ENCODE peak calls at places on chromosomes 12 and 14, in six cellular contexts. G, Q, E, R, D and U are unnamed samples. For H3K4me1, the result is how much of the 10 kb centered on the place peaks cover.

GRCh38 chr12:15846887-15847286 is 35.3 kb upstream of the STRAP start:
- DNase-seq in E (peak), Q (no peak), G (peak), D (peak), R (no peak), U (no peak)

GRCh38 chr14:36676236-36676635 is 14.6 kb downstream of the PAX9 start:
- DNase-seq in R (peak), D (no peak), G (no peak), E (no peak), Q (peak), U (no peak)

GRCh38 chr12:75444444-75445136 is 36.0 kb upstream of the GLIPR1 start:
- DNase-seq in D (peak), E (peak), Q (no peak), G (no peak), R (no peak), U (no peak)

GRCh38 chr14:102944448-102945330 is 22.2 kb downstream of the AMN start:
- DNase-seq in G (no peak), E (no peak), R (peak), D (no peak), Q (no peak), U (no peak)

GRCh38 chr12:27521066-27521465 is 2.9 kb upstream of the PPFIBP1 start:
- DNase-seq in Q (peak), G (peak), D (peak), R (no peak), E (peak), U (no peak)

GRCh38 chr14:52917732-52918131 is 33.1 kb downstream of the FERMT2 start:
- DNase-seq in D (no peak), E (no peak), G (no peak), R (no peak), Q (no peak), U (no peak)

GRCh38 chr12:118220697-118221096 is 84.8 kb downstream of the PEBP1 start:
- DNase-seq in D (peak), E (peak), R (no peak), Q (no peak), G (no peak), U (no peak)

GRCh38 chr12:132761032-132761910 is at the start of gene ANKLE2:
- DNase-seq in Q (peak), E (peak), G (peak), D (peak), R (peak), U (no peak)

GRCh38 chr12:91777268-91777997 is 368.2 kb downstream of the BTG1 start:
- DNase-seq in D (peak), G (no peak), Q (no peak), R (no peak), E (peak), U (no peak)

GRCh38 chr14:55053018-55053417 is 1.6 kb downstream of the MAPK1IP1L start:
- DNase-seq in R (no peak), G (no peak), E (no peak), Q (no peak), D (no peak), U (no peak)
- H3K4me3 ChIP-seq in R (no peak), G (peak), E (peak), Q (peak), D (peak), U (peak)

DNA sequence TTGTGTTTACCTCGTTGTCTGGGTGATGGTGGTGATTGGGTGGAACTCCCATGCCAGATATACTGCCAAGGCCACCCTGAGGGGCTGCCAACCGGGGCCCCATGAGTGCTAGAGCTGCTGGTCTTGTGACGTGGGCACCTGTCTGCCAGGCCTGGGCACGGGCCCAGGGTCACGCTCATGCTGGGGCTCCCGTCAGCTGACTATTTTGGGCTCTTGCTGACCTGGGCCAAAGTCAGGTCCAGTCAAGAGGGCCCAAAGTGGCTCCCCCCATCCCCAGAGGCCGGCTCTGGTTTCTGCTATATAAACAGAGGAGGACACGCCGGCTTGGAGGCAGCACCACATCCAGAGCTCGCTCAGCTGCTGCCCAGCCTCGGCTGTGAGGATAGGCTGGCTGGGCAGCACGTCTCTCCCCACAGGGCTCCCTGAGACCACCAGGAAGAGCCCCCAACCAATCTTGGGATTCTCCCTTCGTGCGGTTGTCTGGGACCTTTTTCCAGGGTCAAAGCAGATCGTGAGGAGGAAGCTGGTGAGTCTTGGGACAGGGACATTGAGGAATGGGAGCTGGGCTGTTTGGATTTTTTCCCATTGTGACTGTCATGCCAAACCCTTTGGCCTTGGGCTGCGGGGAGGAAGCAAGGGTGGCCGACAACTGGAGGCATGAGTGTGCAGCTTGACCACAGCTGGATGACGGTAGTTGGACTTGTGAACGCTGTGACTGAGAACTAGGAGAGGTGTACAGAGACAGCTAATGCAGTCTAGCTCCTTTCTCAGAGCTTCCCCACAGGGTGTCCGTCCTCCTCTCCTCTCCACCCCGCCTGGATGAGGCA is 7.6 kb upstream of the NR4A1 start:
- DNase-seq in D (no peak), E (no peak), R (no peak), Q (no peak), G (peak), U (peak)
- H3K4me1 ChIP-seq in D (under half), E (under half), R (under half), Q (under half), G (half or more), U (under half)

GRCh38 chr12:116558280-116559079 is 701 bp upstream of the MAP1LC3B2 start:
- DNase-seq in G (no peak), R (no peak), Q (no peak), E (no peak), D (no peak), U (no peak)
- H3K4me3 ChIP-seq in G (no peak), R (no peak), Q (no peak), E (no peak), D (no peak), U (no peak)

DNA sequence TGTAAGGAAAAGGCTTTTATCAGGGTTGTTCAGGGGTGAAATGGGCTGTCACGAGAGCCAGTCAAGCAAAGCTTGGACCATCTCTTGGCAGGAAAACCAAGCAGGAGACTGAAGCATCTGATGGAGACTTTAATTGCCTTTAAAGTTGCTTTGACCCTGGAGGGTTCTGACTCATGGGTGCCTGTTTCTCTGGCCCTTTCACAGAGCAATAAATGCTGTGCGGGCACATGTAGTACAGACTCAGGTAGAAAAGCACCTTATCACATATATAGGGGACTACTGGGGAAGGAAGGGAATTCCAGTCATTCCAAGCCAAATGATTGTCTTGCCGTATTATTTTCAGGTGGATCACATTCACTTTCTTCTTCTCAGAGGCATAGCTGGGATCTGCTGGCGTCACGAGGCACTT is 34.7 kb downstream of the PLEKHD1 start:
- DNase-seq in R (no peak), E (no peak), D (no peak), Q (no peak), G (no peak), U (no peak)
- H3K4me1 ChIP-seq in R (under half), E (under half), D (under half), Q (under half), G (under half), U (under half)

DNA sequence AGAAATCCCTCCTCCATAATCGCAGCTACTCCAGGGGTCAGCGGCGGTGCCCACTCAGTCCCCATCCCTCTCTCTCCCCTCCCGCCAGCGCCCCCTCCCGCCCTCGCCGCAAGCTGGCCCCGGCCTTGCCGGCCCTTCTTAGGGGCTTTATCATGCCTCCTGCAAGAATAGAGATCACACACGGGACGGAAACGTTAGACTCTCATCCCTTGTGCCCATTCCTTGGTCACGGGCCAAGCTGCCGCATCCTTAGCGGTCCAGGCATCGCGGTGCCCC is 681 bp upstream of the COX14 start:
- DNase-seq in D (no peak), E (no peak), Q (no peak), R (no peak), G (no peak), U (no peak)
- H3K4me3 ChIP-seq in D (peak), E (peak), Q (no peak), R (peak), G (peak), U (peak)

GRCh38 chr12:124750787-124751471 is 112.7 kb downstream of the SCARB1 start:
- DNase-seq in G (no peak), D (no peak), Q (peak), R (no peak), E (no peak), U (no peak)

GRCh38 chr12:124752437-124753229 is 111.0 kb downstream of the SCARB1 start:
- DNase-seq in R (no peak), Q (no peak), D (peak), G (no peak), E (no peak), U (no peak)

GRCh38 chr12:124749725-124750124 is 113.9 kb downstream of the SCARB1 start:
- DNase-seq in E (no peak), D (no peak), Q (no peak), G (no peak), R (no peak), U (no peak)

GRCh38 chr12:124751654-124752355 is 111.9 kb downstream of the SCARB1 start:
- DNase-seq in D (no peak), Q (no peak), E (no peak), R (no peak), G (no peak), U (no peak)

DNA sequence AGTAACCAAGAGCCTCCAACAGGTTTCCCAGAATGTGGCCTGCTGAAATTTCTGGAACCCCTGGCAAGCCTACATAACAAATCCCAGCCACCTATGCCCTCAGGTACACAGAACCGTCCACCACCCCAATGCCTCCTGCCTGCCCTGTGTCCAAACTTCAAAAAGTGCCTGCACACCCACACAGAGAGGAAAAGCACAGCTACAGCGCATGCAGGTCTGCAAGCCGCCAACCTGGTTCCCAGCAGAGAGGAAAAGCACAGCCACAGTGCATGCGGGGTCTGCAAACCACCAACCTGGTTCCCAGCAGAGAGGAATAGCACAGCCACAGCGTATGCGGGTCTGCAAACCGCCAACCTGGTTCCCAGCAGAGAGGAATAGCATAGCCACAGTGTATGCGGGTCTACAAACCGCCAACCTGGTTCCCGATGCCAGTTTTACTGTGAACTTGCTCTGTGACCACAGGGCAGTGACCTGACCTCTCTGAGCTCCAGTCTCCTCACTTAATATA is 113.5 kb downstream of the SCARB1 start:
- DNase-seq in E (no peak), Q (peak), D (no peak), G (no peak), R (peak), U (no peak)
- H3K4me1 ChIP-seq in E (under half), Q (under half), D (under half), G (under half), R (half or more), U (half or more)

GRCh38 chr12:53098982-53099651 is 1.6 kb downstream of the IGFBP6 start:
- DNase-seq in R (peak), G (peak), D (peak), Q (peak), E (peak), U (peak)

GRCh38 chr12:53097564-53098353 is at the start of gene IGFBP6:
- DNase-seq in G (peak), E (peak), R (peak), D (peak), Q (peak), U (no peak)

GRCh38 chr12:53096761-53097160 is 706 bp upstream of the IGFBP6 start:
- DNase-seq in E (no peak), D (no peak), R (no peak), G (no peak), Q (peak), U (no peak)

GRCh38 chr12:53097207-53097563 is 282 bp upstream of the IGFBP6 start:
- DNase-seq in G (peak), E (peak), Q (no peak), D (peak), R (no peak), U (no peak)

DNA sequence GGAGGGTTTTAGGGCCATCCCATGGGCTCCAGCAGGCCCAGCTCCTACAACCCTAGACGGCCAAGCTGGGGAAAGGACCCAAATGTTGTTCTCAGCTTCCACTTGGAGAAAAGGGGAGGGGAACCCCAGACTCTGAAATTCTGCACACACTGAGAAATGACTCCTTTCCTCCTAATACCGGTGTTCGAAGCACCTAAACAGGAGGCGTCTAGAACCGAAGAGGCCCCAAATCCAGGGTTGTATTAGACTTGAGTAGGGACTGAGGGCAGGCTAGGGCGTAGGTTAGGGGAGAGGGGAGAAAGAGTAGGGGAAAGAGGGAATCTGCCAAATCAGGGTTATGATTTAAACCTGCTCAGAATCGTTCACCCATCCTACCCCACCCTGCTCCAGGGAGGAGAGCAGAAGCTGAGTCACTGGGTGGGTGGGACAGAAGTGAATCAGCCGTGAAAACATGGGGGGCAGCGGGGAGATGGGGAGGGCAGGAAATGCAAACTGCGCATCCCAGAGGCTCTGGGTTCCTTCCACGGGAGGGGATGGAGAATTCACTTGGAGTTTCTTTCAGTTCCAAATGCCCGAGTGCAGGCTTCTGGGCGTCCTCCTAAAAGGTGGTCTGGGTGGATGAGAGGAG is 1.0 kb downstream of the IGFBP6 start:
- DNase-seq in R (no peak), G (no peak), D (peak), Q (peak), E (peak), U (peak)
- H3K4me3 ChIP-seq in R (peak), G (peak), D (peak), Q (peak), E (peak), U (peak)

DNA sequence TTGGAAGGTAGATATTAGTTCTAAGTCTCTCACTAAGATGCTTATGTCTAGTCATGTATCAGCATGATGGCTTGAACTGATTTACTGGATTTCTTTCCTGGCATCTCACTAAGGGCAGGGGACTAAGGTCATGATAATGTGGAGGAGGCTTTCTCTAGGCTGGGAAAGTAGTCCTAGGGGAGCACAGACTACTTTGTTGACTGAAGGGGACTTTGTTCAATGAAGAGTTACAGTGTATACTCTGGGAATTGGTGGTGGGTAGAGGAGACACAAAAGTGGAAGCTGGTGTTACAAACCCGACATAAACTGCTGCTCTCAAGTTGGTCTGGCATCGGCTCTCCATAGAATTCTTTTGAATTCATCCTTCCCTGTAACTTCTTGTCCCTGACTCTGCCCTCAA is 75.2 kb downstream of the SAMD4A start:
- DNase-seq in E (no peak), Q (peak), G (no peak), R (no peak), D (no peak), U (no peak)
- H3K4me1 ChIP-seq in E (under half), Q (under half), G (half or more), R (under half), D (under half), U (half or more)

DNA sequence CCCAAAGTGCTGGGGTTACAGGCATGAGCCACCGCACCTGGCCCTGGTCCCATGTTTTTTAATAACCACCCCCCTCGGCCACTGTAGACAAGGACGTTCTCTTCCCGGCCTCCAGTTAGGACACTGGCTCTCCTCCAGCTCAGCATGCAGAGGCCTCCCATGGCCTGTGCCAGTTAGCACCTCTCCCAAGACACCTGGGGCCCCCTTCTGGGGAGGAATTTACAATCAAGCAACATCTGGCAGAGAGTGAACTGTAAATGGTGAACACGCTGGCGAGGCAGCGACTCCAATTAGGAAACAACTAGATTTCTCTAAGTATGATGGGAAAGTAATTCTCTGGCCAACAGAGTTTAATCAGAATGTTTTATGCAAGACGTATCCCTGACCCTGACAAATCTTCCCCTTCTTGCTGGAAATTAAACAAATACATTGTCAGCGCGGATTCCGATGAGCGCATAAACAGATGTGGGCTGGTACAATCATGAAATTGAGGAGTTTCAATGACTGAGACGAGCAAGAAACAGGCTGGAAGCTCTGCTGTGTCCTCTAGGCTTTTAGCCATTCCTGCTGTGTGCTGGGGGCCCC is 61.8 kb upstream of the DLK1 start:
- DNase-seq in Q (peak), E (peak), R (no peak), G (no peak), D (peak), U (no peak)
- H3K4me3 ChIP-seq in Q (no peak), E (no peak), R (no peak), G (no peak), D (peak), U (no peak)